ENCODE peak calls at places on chromosomes 11 and 22, in nine cellular contexts. One of them, this sample, is unnamed.

GRCh38 chr11:86799680-86800075 is 664 bp upstream of the PRSS23 start:
- DNase-seq in stomach: no peak
- DNase-seq in IMR-90: no peak
- DNase-seq in RWPE1: no peak
- DNase-seq in suprapubic skin: no peak
- DNase-seq in colonic mucosa: peak; percentile 24
- DNase-seq in adrenal gland: no peak
- DNase-seq in substantia nigra: no peak
- DNase-seq in lower lobe of right lung: no peak
- DNase-seq in this sample: no peak

GRCh38 chr11:121649798-121650197 is 197.0 kb upstream of the SORL1-AS1 start:
- DNase-seq in stomach: no peak
- DNase-seq in IMR-90: peak; percentile 41
- DNase-seq in RWPE1: no peak
- DNase-seq in suprapubic skin: no peak
- DNase-seq in colonic mucosa: no peak
- DNase-seq in adrenal gland: no peak
- DNase-seq in substantia nigra: no peak
- DNase-seq in lower lobe of right lung: no peak
- DNase-seq in this sample: no peak

GRCh38 chr11:17230867-17231851 is 23.4 kb upstream of the PIK3C2A start:
- DNase-seq in stomach: no peak
- DNase-seq in IMR-90: no peak
- DNase-seq in RWPE1: no peak
- DNase-seq in suprapubic skin: no peak
- DNase-seq in colonic mucosa: no peak
- DNase-seq in adrenal gland: no peak
- DNase-seq in substantia nigra: no peak
- DNase-seq in lower lobe of right lung: no peak
- DNase-seq in this sample: no peak

GRCh38 chr11:92978226-92979111 is 9.0 kb downstream of the MTNR1B start:
- DNase-seq in stomach: peak; percentile 67
- DNase-seq in IMR-90: peak; percentile 44
- DNase-seq in RWPE1: no peak
- DNase-seq in suprapubic skin: no peak
- DNase-seq in colonic mucosa: no peak
- DNase-seq in adrenal gland: no peak
- DNase-seq in substantia nigra: no peak
- DNase-seq in lower lobe of right lung: no peak
- DNase-seq in this sample: no peak

GRCh38 chr11:68312780-68313573 is 586 bp downstream of the LRP5 start:
- DNase-seq in stomach: no peak
- DNase-seq in IMR-90: no peak
- DNase-seq in RWPE1: peak; percentile 31
- DNase-seq in suprapubic skin: no peak
- DNase-seq in colonic mucosa: no peak
- DNase-seq in adrenal gland: no peak
- DNase-seq in substantia nigra: no peak
- DNase-seq in lower lobe of right lung: no peak
- DNase-seq in this sample: peak; percentile 50

GRCh38 chr11:49442669-49443068 is 234.3 kb upstream of the FOLH1 start:
- DNase-seq in stomach: no peak
- DNase-seq in IMR-90: no peak
- DNase-seq in RWPE1: no peak
- DNase-seq in suprapubic skin: no peak
- DNase-seq in colonic mucosa: no peak
- DNase-seq in adrenal gland: no peak
- DNase-seq in substantia nigra: no peak
- DNase-seq in lower lobe of right lung: no peak
- DNase-seq in this sample: no peak

GRCh38 chr11:73787051-73787642 is 527 bp upstream of the MRPL48 start:
- DNase-seq in stomach: no peak
- DNase-seq in IMR-90: no peak
- DNase-seq in RWPE1: no peak
- DNase-seq in suprapubic skin: no peak
- DNase-seq in colonic mucosa: no peak
- DNase-seq in adrenal gland: no peak
- DNase-seq in substantia nigra: no peak
- DNase-seq in lower lobe of right lung: no peak
- DNase-seq in this sample: no peak

GRCh38 chr22:20186183-20186870 is 35.5 kb upstream of the CCDC188 start:
- DNase-seq in stomach: no peak
- DNase-seq in IMR-90: no peak
- DNase-seq in RWPE1: no peak
- DNase-seq in suprapubic skin: no peak
- DNase-seq in colonic mucosa: no peak
- DNase-seq in adrenal gland: no peak
- DNase-seq in substantia nigra: no peak
- DNase-seq in lower lobe of right lung: no peak
- DNase-seq in this sample: no peak

GRCh38 chr11:593347-593746 is 17.1 kb downstream of the PHRF1 start:
- DNase-seq in stomach: no peak
- DNase-seq in IMR-90: no peak
- DNase-seq in RWPE1: no peak
- DNase-seq in suprapubic skin: no peak
- DNase-seq in colonic mucosa: no peak
- DNase-seq in adrenal gland: no peak
- DNase-seq in substantia nigra: no peak
- DNase-seq in lower lobe of right lung: no peak
- DNase-seq in this sample: no peak

GRCh38 chr22:41369089-41369745 is 12.5 kb upstream of the TEF start:
- DNase-seq in stomach: no peak
- DNase-seq in IMR-90: no peak
- DNase-seq in RWPE1: no peak
- DNase-seq in suprapubic skin: no peak
- DNase-seq in colonic mucosa: no peak
- DNase-seq in adrenal gland: no peak
- DNase-seq in substantia nigra: peak; percentile 17
- DNase-seq in lower lobe of right lung: no peak
- DNase-seq in this sample: peak; percentile 28

GRCh38 chr11:123203934-123204333 is 8.9 kb upstream of the CLMP start:
- DNase-seq in stomach: no peak
- DNase-seq in IMR-90: peak; percentile 54
- DNase-seq in RWPE1: no peak
- DNase-seq in suprapubic skin: no peak
- DNase-seq in colonic mucosa: no peak
- DNase-seq in adrenal gland: no peak
- DNase-seq in substantia nigra: no peak
- DNase-seq in lower lobe of right lung: no peak
- DNase-seq in this sample: no peak

GRCh38 chr11:85767277-85767676 is 43.7 kb downstream of the SYTL2 start:
- DNase-seq in stomach: no peak
- DNase-seq in IMR-90: no peak
- DNase-seq in RWPE1: no peak
- DNase-seq in suprapubic skin: no peak
- DNase-seq in colonic mucosa: no peak
- DNase-seq in adrenal gland: no peak
- DNase-seq in substantia nigra: no peak
- DNase-seq in lower lobe of right lung: no peak
- DNase-seq in this sample: no peak

GRCh38 chr11:14974723-14975587 is 2.8 kb upstream of the CALCA start:
- DNase-seq in stomach: peak; percentile 49
- DNase-seq in IMR-90: peak; percentile 20
- DNase-seq in RWPE1: no peak
- DNase-seq in suprapubic skin: no peak
- DNase-seq in colonic mucosa: peak; percentile 55
- DNase-seq in adrenal gland: peak; percentile 31
- DNase-seq in substantia nigra: no peak
- DNase-seq in lower lobe of right lung: no peak
- DNase-seq in this sample: peak; percentile 57

GRCh38 chr22:36028646-36029405 is at the start of gene RBFOX2:
- DNase-seq in stomach: peak; percentile 98
- DNase-seq in IMR-90: peak; percentile 95
- DNase-seq in RWPE1: peak; percentile 94
- DNase-seq in suprapubic skin: peak; percentile 98
- DNase-seq in colonic mucosa: peak; percentile 98
- DNase-seq in adrenal gland: peak; percentile 97
- DNase-seq in substantia nigra: peak; percentile 89
- DNase-seq in lower lobe of right lung: peak; percentile 96
- DNase-seq in this sample: peak; percentile 99

GRCh38 chr11:119982517-119983239 is 155.2 kb downstream of the TRIM29 start:
- DNase-seq in stomach: no peak
- DNase-seq in IMR-90: no peak
- DNase-seq in RWPE1: no peak
- DNase-seq in suprapubic skin: no peak
- DNase-seq in colonic mucosa: no peak
- DNase-seq in adrenal gland: no peak
- DNase-seq in substantia nigra: no peak
- DNase-seq in lower lobe of right lung: no peak
- DNase-seq in this sample: no peak

DNA sequence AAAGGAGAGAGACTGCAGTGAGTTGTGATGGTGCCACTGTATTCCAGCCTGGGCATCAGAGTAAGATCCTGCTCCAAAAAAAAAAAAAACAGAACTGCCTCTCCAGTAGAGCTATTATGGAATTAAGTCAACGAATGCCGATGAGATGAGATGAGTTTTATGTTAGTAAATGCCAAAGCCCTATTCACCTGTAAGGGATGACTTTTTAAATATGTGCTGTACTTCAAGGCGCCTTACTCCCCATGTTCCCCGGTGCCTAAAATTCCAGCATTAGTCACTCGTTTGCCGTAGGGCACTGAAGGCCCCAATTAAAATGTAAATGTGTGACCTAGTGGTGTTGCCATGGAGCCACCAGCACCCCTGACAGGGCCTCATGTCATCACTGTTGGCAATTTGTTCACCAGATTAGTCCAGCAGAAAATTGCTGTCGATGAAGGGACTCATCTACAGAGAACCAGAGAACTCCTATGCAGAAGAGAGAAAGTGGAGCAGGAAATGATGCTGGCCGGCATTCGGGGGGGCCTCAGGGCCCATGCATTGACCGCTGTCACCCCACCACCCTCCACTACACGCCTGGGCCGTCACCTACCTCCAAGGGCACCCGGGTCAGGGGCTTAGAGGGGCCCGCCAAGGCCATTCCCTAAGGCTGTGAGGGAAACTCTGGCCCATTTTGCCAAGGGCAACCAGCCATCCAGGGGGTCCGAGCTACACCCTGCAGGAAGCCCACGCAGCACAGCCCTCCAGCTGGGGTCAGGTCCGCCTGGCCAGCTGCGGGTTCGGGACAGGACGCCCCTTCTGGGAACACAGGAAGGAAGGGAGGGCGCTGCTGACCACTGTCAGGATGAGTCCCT is 17.8 kb downstream of the LIF start:
- DNase-seq in stomach: no peak
- DNase-seq in IMR-90: no peak
- DNase-seq in RWPE1: peak; percentile 72
- DNase-seq in suprapubic skin: no peak
- DNase-seq in colonic mucosa: no peak
- DNase-seq in adrenal gland: no peak
- DNase-seq in substantia nigra: no peak
- DNase-seq in lower lobe of right lung: no peak
- DNase-seq in this sample: no peak
- H3K27ac ChIP-seq in stomach: no peak overlapping the region
- H3K27ac ChIP-seq in IMR-90: no peak overlapping the region
- H3K27ac ChIP-seq in RWPE1: peak overlapping the region; percentile 47
- H3K27ac ChIP-seq in suprapubic skin: no peak overlapping the region
- H3K27ac ChIP-seq in colonic mucosa: no peak overlapping the region
- H3K27ac ChIP-seq in adrenal gland: no peak overlapping the region
- H3K27ac ChIP-seq in substantia nigra: no peak overlapping the region
- H3K27ac ChIP-seq in lower lobe of right lung: no peak overlapping the region
- H3K27ac ChIP-seq in this sample: no peak overlapping the region

DNA sequence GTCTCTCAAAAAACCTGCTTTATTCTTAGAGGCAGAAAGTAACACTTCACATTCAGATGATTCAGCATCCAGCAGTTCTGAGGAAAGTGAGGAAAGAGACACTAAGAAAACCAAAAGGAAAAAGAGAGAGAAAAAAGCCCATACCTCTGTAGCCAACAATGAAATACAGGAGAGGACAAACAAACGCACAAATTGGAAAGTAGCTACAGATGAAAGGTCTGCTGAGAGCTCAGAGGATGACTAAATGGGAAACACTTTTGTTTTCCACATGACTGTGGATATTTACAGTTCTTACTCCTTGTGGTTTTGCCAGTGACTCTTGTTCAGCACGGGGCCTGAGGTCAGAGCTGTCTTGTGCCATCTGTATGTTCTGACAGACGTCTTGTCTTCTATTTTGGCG is 3.8 kb downstream of the TIMM8B start:
- DNase-seq in stomach: no peak
- DNase-seq in IMR-90: peak; percentile 76
- DNase-seq in RWPE1: no peak
- DNase-seq in suprapubic skin: no peak
- DNase-seq in colonic mucosa: no peak
- DNase-seq in adrenal gland: no peak
- DNase-seq in substantia nigra: no peak
- DNase-seq in lower lobe of right lung: no peak
- DNase-seq in this sample: no peak
- H3K27ac ChIP-seq in stomach: no peak overlapping the region
- H3K27ac ChIP-seq in IMR-90: no peak overlapping the region
- H3K27ac ChIP-seq in RWPE1: no peak overlapping the region
- H3K27ac ChIP-seq in suprapubic skin: no peak overlapping the region
- H3K27ac ChIP-seq in colonic mucosa: no peak overlapping the region
- H3K27ac ChIP-seq in adrenal gland: no peak overlapping the region
- H3K27ac ChIP-seq in substantia nigra: no peak overlapping the region
- H3K27ac ChIP-seq in lower lobe of right lung: no peak overlapping the region
- H3K27ac ChIP-seq in this sample: no peak overlapping the region

DNA sequence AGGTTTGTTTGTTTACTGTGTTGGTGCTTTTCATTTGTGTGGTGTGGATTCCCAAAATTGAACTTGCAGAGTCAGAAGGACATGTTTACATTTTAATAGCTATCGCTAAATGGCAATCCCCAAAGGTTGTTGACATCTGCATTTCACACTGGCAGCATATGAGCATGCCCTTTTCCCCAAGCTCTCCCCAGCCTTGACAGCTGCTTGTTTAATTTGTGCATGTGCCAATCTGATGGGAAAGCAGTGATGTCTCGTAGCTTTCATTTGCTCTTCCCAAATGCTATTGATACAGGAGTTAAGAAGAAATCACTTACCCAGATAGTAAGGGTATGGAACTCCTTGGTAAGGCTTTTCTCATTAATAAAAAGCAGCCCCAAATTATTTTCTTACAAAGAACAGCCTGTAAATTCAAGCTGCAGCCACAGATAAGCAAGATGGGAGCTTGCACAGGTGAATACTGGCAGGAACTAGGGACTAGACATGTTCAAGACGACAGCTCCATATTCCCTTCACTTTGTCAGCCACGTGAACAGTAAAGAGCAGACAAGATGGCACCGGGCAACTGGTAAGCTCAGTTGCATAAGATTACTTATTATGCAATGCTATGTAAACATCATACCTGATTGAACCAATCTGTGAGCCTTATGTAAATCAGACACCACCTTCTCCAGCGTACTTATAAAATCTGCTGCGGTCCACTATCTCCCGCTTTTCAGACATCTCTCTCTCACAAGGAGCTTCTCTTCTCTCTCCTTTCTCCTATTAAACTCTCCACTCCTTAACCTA is 87.4 kb downstream of the IGLL5 start:
- DNase-seq in stomach: no peak
- DNase-seq in IMR-90: no peak
- DNase-seq in RWPE1: no peak
- DNase-seq in suprapubic skin: no peak
- DNase-seq in colonic mucosa: no peak
- DNase-seq in adrenal gland: no peak
- DNase-seq in substantia nigra: no peak
- DNase-seq in lower lobe of right lung: no peak
- DNase-seq in this sample: no peak
- H3K27ac ChIP-seq in stomach: no peak overlapping the region
- H3K27ac ChIP-seq in IMR-90: no peak overlapping the region
- H3K27ac ChIP-seq in RWPE1: no peak overlapping the region
- H3K27ac ChIP-seq in suprapubic skin: no peak overlapping the region
- H3K27ac ChIP-seq in colonic mucosa: no peak overlapping the region
- H3K27ac ChIP-seq in adrenal gland: no peak overlapping the region
- H3K27ac ChIP-seq in substantia nigra: no peak overlapping the region
- H3K27ac ChIP-seq in lower lobe of right lung: no peak overlapping the region
- H3K27ac ChIP-seq in this sample: no peak overlapping the region

GRCh38 chr11:64100345-64100744 is 64.6 kb downstream of the FLRT1 start:
- DNase-seq in stomach: no peak
- DNase-seq in IMR-90: no peak
- DNase-seq in RWPE1: no peak
- DNase-seq in suprapubic skin: no peak
- DNase-seq in colonic mucosa: no peak
- DNase-seq in adrenal gland: no peak
- DNase-seq in substantia nigra: no peak
- DNase-seq in lower lobe of right lung: no peak
- DNase-seq in this sample: no peak
- H3K27ac ChIP-seq in stomach: no peak overlapping the region
- H3K27ac ChIP-seq in IMR-90: no peak overlapping the region
- H3K27ac ChIP-seq in RWPE1: no peak overlapping the region
- H3K27ac ChIP-seq in suprapubic skin: no peak overlapping the region
- H3K27ac ChIP-seq in colonic mucosa: no peak overlapping the region
- H3K27ac ChIP-seq in adrenal gland: no peak overlapping the region
- H3K27ac ChIP-seq in substantia nigra: peak overlapping the region; percentile 88
- H3K27ac ChIP-seq in lower lobe of right lung: no peak overlapping the region
- H3K27ac ChIP-seq in this sample: no peak overlapping the region